ENCODE peak calls at places on chromosomes 3 and 15, in ten cellular contexts. O is K562, M is cardiac fibroblast, Q is astrocyte of the spinal cord, P is epithelial cell of esophagus, I is iPS DF 6.9, L is MM.1S, D is bronchial epithelial cell, S is heart left ventricle, E is GM06990. U is an unnamed sample.

GRCh38 chr3:49296781-49297420 is 19.9 kb upstream of the C3orf62 start:
- DNase-seq in O (no peak), M (peak; percentile 65), Q (peak; percentile 8), P (peak; percentile 79), I (no peak), L (no peak), D (peak; percentile 75), S (peak; percentile 78), E (no peak), U (peak; percentile 75)

GRCh38 chr3:20904674-20905073 is 718.7 kb upstream of the SGO1 start:
- DNase-seq in O (peak; percentile 27), M (no peak), Q (no peak), P (no peak), I (no peak), L (no peak), D (no peak), S (no peak), E (no peak), U (no peak)

GRCh38 chr3:132615911-132616310 is 18.8 kb downstream of the ACKR4 start:
- DNase-seq in O (no peak), M (peak; percentile 22), Q (no peak), P (peak; percentile 56), I (no peak), L (no peak), D (no peak), S (no peak), E (no peak), U (no peak)

GRCh38 chr15:85485956-85486567 is 105.7 kb downstream of the AKAP13 start:
- DNase-seq in O (peak; percentile 62), M (peak; percentile 88), Q (peak; percentile 73), P (peak; percentile 87), I (peak; percentile 48), L (peak; percentile 77), D (peak; percentile 81), S (peak; percentile 49), E (peak; percentile 33), U (no peak)

GRCh38 chr3:183182073-183182472 is 19.5 kb upstream of the LAMP3 start:
- DNase-seq in O (no peak), M (no peak), Q (no peak), P (no peak), I (no peak), L (no peak), D (no peak), S (no peak), E (no peak), U (no peak)

GRCh38 chr3:177338697-177339219 is 141.5 kb upstream of the TBL1XR1 start:
- DNase-seq in O (peak; percentile 46), M (peak; percentile 81), Q (no peak), P (no peak), I (no peak), L (peak; percentile 72), D (peak; percentile 33), S (no peak), E (no peak), U (no peak)

GRCh38 chr3:116281313-116282143 is 163.8 kb downstream of the LSAMP start:
- DNase-seq in O (no peak), M (no peak), Q (no peak), P (no peak), I (no peak), L (no peak), D (no peak), S (no peak), E (no peak), U (no peak)

GRCh38 chr3:133948131-133948810 is 52.6 kb upstream of the RAB6B start:
- DNase-seq in O (no peak), M (peak; percentile 31), Q (no peak), P (no peak), I (no peak), L (no peak), D (no peak), S (peak; percentile 39), E (no peak), U (peak; percentile 57)

GRCh38 chr15:48507416-48508065 is 138.0 kb downstream of the FBN1 start:
- DNase-seq in O (peak; percentile 28), M (peak; percentile 85), Q (peak; percentile 72), P (peak; percentile 70), I (peak; percentile 18), L (peak; percentile 54), D (peak; percentile 67), S (no peak), E (no peak), U (no peak)

GRCh38 chr15:72112805-72113204 is 5.1 kb downstream of the MYO9A start:
- DNase-seq in O (no peak), M (no peak), Q (no peak), P (no peak), I (no peak), L (no peak), D (no peak), S (no peak), E (no peak), U (no peak)
- H3K4me3 ChIP-seq in O (no peak overlapping the region), M (no peak overlapping the region), Q (no peak overlapping the region), P (no peak overlapping the region), I (no peak overlapping the region), L (no peak overlapping the region), D (no peak overlapping the region), S (no peak overlapping the region), E (no peak overlapping the region), U (no peak overlapping the region)

GRCh38 chr3:23944861-23945652 is at the start of gene NR1D2:
- DNase-seq in O (peak; percentile 90), M (peak; percentile 71), Q (peak; percentile 78), P (peak; percentile 89), I (peak; percentile 43), L (peak; percentile 87), D (peak; percentile 54), S (peak; percentile 91), E (peak; percentile 88), U (peak; percentile 91)

GRCh38 chr3:23944007-23944760 is 902 bp upstream of the NR1D2 start:
- DNase-seq in O (no peak), M (no peak), Q (no peak), P (no peak), I (no peak), L (no peak), D (no peak), S (no peak), E (no peak), U (no peak)

GRCh38 chr3:23945903-23946751 is 1.0 kb downstream of the NR1D2 start:
- DNase-seq in O (peak; percentile 99), M (peak; percentile 97), Q (peak; percentile 98), P (peak; percentile 95), I (peak; percentile 73), L (peak; percentile 97), D (peak; percentile 80), S (peak; percentile 98), E (peak; percentile 98), U (peak; percentile 98)

GRCh38 chr3:23942546-23942945 is 2.5 kb upstream of the NR1D2 start:
- DNase-seq in O (no peak), M (no peak), Q (no peak), P (no peak), I (no peak), L (no peak), D (no peak), S (no peak), E (no peak), U (no peak)

GRCh38 chr3:23945653-23945902 is 492 bp downstream of the NR1D2 start:
- DNase-seq in O (no peak), M (no peak), Q (no peak), P (no peak), I (no peak), L (no peak), D (no peak), S (no peak), E (no peak), U (no peak)
- H3K4me3 ChIP-seq in O (peak overlapping the region; percentile 59), M (peak overlapping the region; percentile 74), Q (peak overlapping the region; percentile 72), P (peak overlapping the region; percentile 46), I (peak overlapping the region; percentile 42), L (peak overlapping the region; percentile 32), D (peak overlapping the region; percentile 70), S (peak overlapping the region; percentile 74), E (peak overlapping the region; percentile 87), U (peak overlapping the region; percentile 99)

GRCh38 chr3:142216321-142216720 is 9.1 kb downstream of the GK5 start:
- DNase-seq in O (no peak), M (no peak), Q (no peak), P (no peak), I (no peak), L (no peak), D (no peak), S (no peak), E (no peak), U (no peak)
- H3K4me3 ChIP-seq in O (no peak overlapping the region), M (no peak overlapping the region), Q (no peak overlapping the region), P (no peak overlapping the region), I (no peak overlapping the region), L (no peak overlapping the region), D (no peak overlapping the region), S (no peak overlapping the region), E (no peak overlapping the region), U (no peak overlapping the region)

DNA sequence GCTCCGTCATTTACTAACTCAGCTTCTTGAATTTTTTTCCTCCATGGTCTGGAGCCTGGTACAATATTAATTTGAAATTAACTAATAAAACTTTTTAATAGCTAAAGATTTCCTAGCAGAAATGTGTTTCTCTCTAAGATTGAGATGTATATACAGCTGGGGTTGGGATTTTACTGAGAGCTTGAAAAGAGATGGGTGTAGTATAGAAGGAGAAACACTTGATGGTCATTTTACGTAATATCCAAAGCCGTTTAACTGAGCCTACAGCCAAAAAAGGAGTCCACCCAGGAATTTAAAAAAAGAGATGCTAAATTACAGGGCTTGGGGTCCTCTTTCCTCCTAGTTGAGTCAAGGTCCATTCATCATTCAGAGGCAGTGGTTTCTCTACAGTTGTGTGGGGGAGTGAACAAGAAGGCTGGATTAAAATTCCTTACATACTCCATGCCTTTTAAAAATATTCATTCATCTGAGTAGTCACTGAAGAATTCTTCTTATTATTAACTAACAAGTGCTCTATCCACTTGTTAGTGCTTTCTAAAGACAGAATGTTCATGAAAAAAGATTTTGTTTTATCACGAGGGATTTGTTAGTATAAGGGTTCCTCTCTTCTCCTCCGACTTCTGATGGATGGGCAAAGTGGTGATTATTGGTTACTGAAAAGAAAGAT is 255.3 kb upstream of the IL12A start:
- DNase-seq in O (no peak), M (peak; percentile 80), Q (peak; percentile 78), P (peak; percentile 44), I (no peak), L (no peak), D (peak; percentile 42), S (no peak), E (no peak), U (no peak)
- H3K4me3 ChIP-seq in O (no peak overlapping the region), M (no peak overlapping the region), Q (no peak overlapping the region), P (no peak overlapping the region), I (no peak overlapping the region), L (no peak overlapping the region), D (no peak overlapping the region), S (no peak overlapping the region), E (no peak overlapping the region), U (peak overlapping the region; percentile 69)

GRCh38 chr15:65828566-65828965 is 36.5 kb upstream of the DENND4A start:
- DNase-seq in O (no peak), M (no peak), Q (no peak), P (no peak), I (no peak), L (no peak), D (no peak), S (no peak), E (no peak), U (no peak)
- H3K4me3 ChIP-seq in O (no peak overlapping the region), M (no peak overlapping the region), Q (no peak overlapping the region), P (no peak overlapping the region), I (no peak overlapping the region), L (no peak overlapping the region), D (no peak overlapping the region), S (no peak overlapping the region), E (no peak overlapping the region), U (no peak overlapping the region)

U was measured in aorta.